ENCODE peak calls at places on chromosomes 12 and 14, in ten cellular contexts. B is heart left ventricle; A is IMR-90; O is aorta; H is body of pancreas; C is astrocyte of the cerebellum; U is stimulated activated CD8-positive, alpha-beta memory T cell treated with anti-CD3 and anti-CD28 coated beads, Interleukin-2, amount 100 ng/mL, for 48 hours; L is nucleus accumbens; D is sigmoid colon; G is pancreas. Y is an unnamed sample.

GRCh38 chr12:79402626-79403025 is 288.1 kb downstream of the PAWR start:
- DNase-seq in B (no peak), A (peak; percentile 72), O (no peak), H (no peak), C (no peak), U (no peak), L (no peak), D (no peak), G (no peak), Y (no peak)

GRCh38 chr12:32780111-32780510 is 24.4 kb upstream of the YARS2 start:
- DNase-seq in B (no peak), A (no peak), O (no peak), H (no peak), C (peak; percentile 38), U (no peak), L (no peak), D (no peak), G (no peak), Y (no peak)

GRCh38 chr14:41457393-41457792 is 149.3 kb upstream of the LRFN5 start:
- DNase-seq in B (no peak), A (no peak), O (no peak), H (no peak), C (no peak), U (no peak), L (no peak), D (no peak), G (no peak), Y (no peak)

GRCh38 chr12:122106891-122107660 is 28.5 kb downstream of the MLXIP start:
- DNase-seq in B (peak; percentile 72), A (peak; percentile 77), O (no peak), H (peak; percentile 72), C (peak; percentile 78), U (no peak), L (no peak), D (peak; percentile 71), G (peak; percentile 57), Y (peak; percentile 83)

GRCh38 chr14:24984846-24985589 is 64.9 kb downstream of the STXBP6 start:
- DNase-seq in B (peak; percentile 39), A (no peak), O (no peak), H (peak; percentile 57), C (no peak), U (no peak), L (no peak), D (peak; percentile 78), G (peak; percentile 30), Y (no peak)

GRCh38 chr12:42589465-42590323 is at the start of gene PRICKLE1:
- DNase-seq in B (peak; percentile 55), A (peak; percentile 60), O (peak; percentile 65), H (peak; percentile 43), C (peak; percentile 32), U (peak; percentile 27), L (no peak), D (peak; percentile 67), G (peak; percentile 41), Y (no peak)

GRCh38 chr12:2341051-2341751 is 288.4 kb downstream of the CACNA1C start:
- DNase-seq in B (no peak), A (no peak), O (no peak), H (no peak), C (no peak), U (no peak), L (no peak), D (no peak), G (no peak), Y (no peak)

GRCh38 chr14:92645841-92646478 is 102.5 kb downstream of the LGMN start:
- DNase-seq in B (no peak), A (peak; percentile 92), O (no peak), H (no peak), C (no peak), U (no peak), L (no peak), D (no peak), G (no peak), Y (no peak)

GRCh38 chr12:26642361-26642760 is 190.6 kb downstream of the ITPR2 start:
- DNase-seq in B (no peak), A (peak; percentile 39), O (no peak), H (no peak), C (no peak), U (no peak), L (no peak), D (no peak), G (no peak), Y (no peak)

GRCh38 chr14:95311752-95312151 is 8.0 kb downstream of the CLMN start:
- DNase-seq in B (no peak), A (no peak), O (peak; percentile 77), H (peak; percentile 52), C (no peak), U (no peak), L (no peak), D (no peak), G (no peak), Y (no peak)

GRCh38 chr14:75283162-75283883 is 4.7 kb downstream of the FOS start:
- DNase-seq in B (no peak), A (peak; percentile 77), O (peak; percentile 54), H (peak; percentile 73), C (no peak), U (no peak), L (no peak), D (peak; percentile 82), G (peak; percentile 62), Y (no peak)

GRCh38 chr14:103517172-103517566 is 5.5 kb downstream of the CKB start:
- DNase-seq in B (no peak), A (no peak), O (peak; percentile 38), H (no peak), C (no peak), U (no peak), L (no peak), D (peak; percentile 63), G (no peak), Y (no peak)

GRCh38 chr12:22101749-22102243 is 55.8 kb downstream of the CMAS start:
- DNase-seq in B (peak; percentile 23), A (peak; percentile 89), O (peak; percentile 81), H (peak; percentile 24), C (peak; percentile 95), U (no peak), L (peak; percentile 70), D (no peak), G (no peak), Y (peak; percentile 73)

GRCh38 chr12:128817115-128818015 is 6.4 kb downstream of the SLC15A4 start:
- DNase-seq in B (peak; percentile 69), A (peak; percentile 55), O (peak; percentile 84), H (peak; percentile 74), C (peak; percentile 90), U (no peak), L (no peak), D (peak; percentile 83), G (peak; percentile 69), Y (no peak)

GRCh38 chr14:89365071-89365801 is 51.8 kb downstream of the FOXN3 start:
- DNase-seq in B (peak; percentile 49), A (peak; percentile 59), O (no peak), H (peak; percentile 51), C (no peak), U (peak; percentile 22), L (peak; percentile 5), D (no peak), G (no peak), Y (no peak)

Y was measured in dorsolateral prefrontal cortex.